ENCODE peak calls at places on chromosomes 11 and 22, in five cellular contexts. O is ovary, A is left ventricle myocardium inferior, H is tibial artery, E is GM06990. B is an unnamed sample.
A peak's percentile ranks its signal among the peaks of the same experiment; 100 is the strongest.

GRCh38 chr11:123559418-123559817 is 95.0 kb downstream of the SCN3B start:
- DNase-seq in O (no peak), A (no peak), H (no peak), E (no peak), B (no peak)

GRCh38 chr22:49014227-49015201 is 813.2 kb downstream of the BRD1 start:
- DNase-seq in O (no peak), A (no peak), H (peak; percentile 19), E (no peak), B (no peak)

GRCh38 chr11:122020902-122021301 is 95.1 kb downstream of the BLID start:
- DNase-seq in O (no peak), A (no peak), H (no peak), E (no peak), B (no peak)

GRCh38 chr22:22870577-22871398 is 16.8 kb upstream of the IGLL5 start:
- DNase-seq in O (no peak), A (no peak), H (no peak), E (no peak), B (no peak)

GRCh38 chr11:1855886-1856265 is 3.0 kb downstream of the LSP1 start:
- DNase-seq in O (no peak), A (no peak), H (no peak), E (no peak), B (no peak)

GRCh38 chr11:119258983-119259382 is 52.8 kb downstream of the CBL start:
- DNase-seq in O (no peak), A (no peak), H (no peak), E (no peak), B (no peak)

GRCh38 chr11:12754582-12755250 is 80.5 kb downstream of the TEAD1 start:
- DNase-seq in O (no peak), A (no peak), H (no peak), E (no peak), B (no peak)

GRCh38 chr22:32558681-32559355 is 84.2 kb downstream of the FBXO7 start:
- DNase-seq in O (no peak), A (peak; percentile 59), H (peak; percentile 90), E (no peak), B (peak; percentile 92)

GRCh38 chr11:16186680-16187079 is 169.7 kb downstream of the SOX6 start:
- DNase-seq in O (no peak), A (no peak), H (no peak), E (no peak), B (no peak)

GRCh38 chr11:44564653-44565007 is 833 bp upstream of the CD82 start:
- DNase-seq in O (peak; percentile 86), A (peak; percentile 84), H (peak; percentile 91), E (no peak), B (no peak)

GRCh38 chr11:120563698-120564572 is 52.4 kb downstream of the GRIK4 start:
- DNase-seq in O (peak; percentile 81), A (peak; percentile 34), H (no peak), E (no peak), B (no peak)

GRCh38 chr11:7031346-7031957 is 11.2 kb downstream of the NLRP14 start:
- DNase-seq in O (no peak), A (no peak), H (no peak), E (peak; percentile 0), B (no peak)

GRCh38 chr11:47941907-47942558 is 38.3 kb upstream of the PTPRJ start:
- DNase-seq in O (no peak), A (no peak), H (no peak), E (no peak), B (no peak)

GRCh38 chr11:108743851-108744250 is 79.0 kb downstream of the DDX10 start:
- DNase-seq in O (no peak), A (no peak), H (no peak), E (no peak), B (no peak)

GRCh38 chr22:42282943-42283287 is 12.5 kb upstream of the TCF20 start:
- DNase-seq in O (no peak), A (no peak), H (no peak), E (no peak), B (no peak)

GRCh38 chr11:44708063-44708462 is 18.7 kb upstream of the TSPAN18 start:
- DNase-seq in O (no peak), A (no peak), H (no peak), E (no peak), B (no peak)

GRCh38 chr11:316891-317291 is 3.1 kb downstream of the IFITM1 start:
- DNase-seq in O (no peak), A (no peak), H (no peak), E (no peak), B (no peak)
- H3K4me3 ChIP-seq in O (peak overlapping the region; percentile 18), A (peak overlapping the region; percentile 74), H (peak overlapping the region; percentile 50), E (peak overlapping the region; percentile 77), B (no peak overlapping the region)

GRCh38 chr11:68934666-68935065 is 31.0 kb downstream of the IGHMBP2 start:
- DNase-seq in O (no peak), A (no peak), H (no peak), E (no peak), B (no peak)

GRCh38 chr11:68934321-68934645 is 30.6 kb downstream of the IGHMBP2 start:
- DNase-seq in O (no peak), A (no peak), H (no peak), E (no peak), B (no peak)

GRCh38 chr11:68935516-68936357 is 32.0 kb downstream of the IGHMBP2 start:
- DNase-seq in O (no peak), A (no peak), H (no peak), E (no peak), B (no peak)

GRCh38 chr11:68936358-68936636 is 32.6 kb downstream of the IGHMBP2 start:
- DNase-seq in O (no peak), A (no peak), H (no peak), E (no peak), B (no peak)

GRCh38 chr11:68935066-68935465 is 31.4 kb downstream of the IGHMBP2 start:
- DNase-seq in O (no peak), A (no peak), H (no peak), E (no peak), B (no peak)
- H3K36me3 ChIP-seq in O (no peaks in the 10 kb centered on the region), A (peaks cover 85% of the 10 kb centered on the region), H (peaks cover 72% of the 10 kb centered on the region), E (peaks cover 49% of the 10 kb centered on the region), B (no peaks in the 10 kb centered on the region)

GRCh38 chr11:57464343-57465181 is 4.2 kb downstream of the RTN4RL2 start:
- DNase-seq in O (no peak), A (no peak), H (no peak), E (no peak), B (no peak)

GRCh38 chr11:57461841-57462489 is 1.6 kb downstream of the RTN4RL2 start:
- DNase-seq in O (no peak), A (no peak), H (no peak), E (no peak), B (no peak)

GRCh38 chr11:57463596-57464342 is 3.4 kb downstream of the RTN4RL2 start:
- DNase-seq in O (no peak), A (no peak), H (no peak), E (no peak), B (no peak)

GRCh38 chr11:57460756-57461749 is 725 bp downstream of the RTN4RL2 start:
- DNase-seq in O (no peak), A (no peak), H (no peak), E (peak; percentile 23), B (no peak)

DNA sequence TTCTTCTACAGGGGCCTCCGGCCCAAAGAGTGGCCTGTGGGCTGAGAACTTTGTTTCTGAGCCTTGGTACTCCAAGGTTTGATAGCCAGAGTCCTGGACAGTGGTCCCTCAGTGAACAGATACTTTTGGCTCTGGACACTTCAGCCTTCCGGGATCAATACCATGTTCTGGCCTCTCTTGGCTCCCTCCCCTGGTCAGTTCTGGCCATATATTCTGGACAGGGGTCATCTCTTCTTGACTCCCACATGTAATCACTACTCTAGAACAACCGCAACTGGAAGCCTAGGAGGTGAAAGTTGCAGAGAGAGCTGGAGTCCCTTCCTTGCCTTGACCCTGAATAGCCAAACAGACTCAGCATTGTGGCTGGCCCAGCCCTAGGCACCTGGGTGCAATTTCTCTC is 2.3 kb downstream of the RTN4RL2 start:
- DNase-seq in O (no peak), A (no peak), H (no peak), E (no peak), B (no peak)
- TF ChIP-seq CTCF in O (no peak), A (no peak), H (no peak), E (no peak), B (no peak)

DNA sequence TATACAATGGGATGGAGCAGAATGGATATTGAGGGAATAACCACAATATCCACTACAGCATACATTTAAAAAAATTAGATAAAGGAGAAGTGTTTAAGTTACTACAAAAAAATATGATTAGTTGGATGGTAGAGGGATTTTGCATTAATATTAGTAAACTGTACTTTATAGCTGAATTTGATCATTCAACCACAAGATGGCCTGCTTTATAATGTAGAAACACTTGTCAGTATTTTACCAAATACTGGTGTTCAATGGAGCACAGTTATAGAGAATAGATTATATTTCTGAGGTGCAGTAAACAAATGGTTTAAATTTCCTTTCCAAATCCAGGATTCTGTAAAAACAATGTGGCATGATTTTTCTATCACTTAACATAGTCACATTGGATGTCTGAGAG is 818.8 kb upstream of the CHORDC1 start:
- DNase-seq in O (no peak), A (no peak), H (no peak), E (no peak), B (no peak)
- H3K4me3 ChIP-seq in O (no peak overlapping the region), A (no peak overlapping the region), H (no peak overlapping the region), E (no peak overlapping the region), B (no peak overlapping the region)

GRCh38 chr22:29665486-29665885 is 54.3 kb upstream of the CABP7 start:
- DNase-seq in O (no peak), A (no peak), H (no peak), E (no peak), B (no peak)

GRCh38 chr22:29670615-29671014 is 49.2 kb upstream of the CABP7 start:
- DNase-seq in O (no peak), A (no peak), H (no peak), E (no peak), B (no peak)

GRCh38 chr22:29664731-29665130 is 55.1 kb upstream of the CABP7 start:
- DNase-seq in O (no peak), A (no peak), H (no peak), E (no peak), B (no peak)

GRCh38 chr22:29673361-29673760 is 46.4 kb upstream of the CABP7 start:
- DNase-seq in O (no peak), A (no peak), H (no peak), E (no peak), B (no peak)

DNA sequence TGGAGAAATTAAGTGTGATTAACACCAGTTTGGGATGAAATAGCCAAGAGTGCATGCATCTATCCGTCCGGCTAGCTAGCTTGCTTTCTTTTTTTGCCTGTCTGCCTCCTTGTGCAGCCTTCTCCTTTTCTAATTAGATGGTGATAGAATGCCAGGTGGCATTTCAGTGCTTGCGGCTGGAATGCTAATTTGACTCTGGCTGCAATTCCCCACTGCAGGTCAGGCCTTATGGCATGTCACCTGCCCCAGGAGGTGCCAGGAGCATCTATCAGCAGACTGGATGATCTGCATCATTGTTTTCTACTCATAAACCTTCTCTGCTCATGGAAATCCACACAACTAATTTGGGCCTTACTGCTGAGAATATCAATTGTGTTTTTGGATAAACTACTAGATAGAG is 51.1 kb upstream of the CABP7 start:
- DNase-seq in O (no peak), A (no peak), H (no peak), E (no peak), B (no peak)
- H3K36me3 ChIP-seq in O (no peaks in the 10 kb centered on the region), A (peaks cover 94% of the 10 kb centered on the region), H (peaks cover 48% of the 10 kb centered on the region), E (peaks cover 14% of the 10 kb centered on the region), B (no peaks in the 10 kb centered on the region)

GRCh38 chr11:68459886-68460740 is 439 bp upstream of the PPP6R3 start:
- DNase-seq in O (peak; percentile 98), A (peak; percentile 97), H (peak; percentile 98), E (peak; percentile 95), B (peak; percentile 98)
- TF ChIP-seq CTCF in O (no peak), A (no peak), H (no peak), E (no peak), B (no peak)

GRCh38 chr22:37145415-37146385 is 4.0 kb downstream of the IL2RB start:
- DNase-seq in O (no peak), A (no peak), H (no peak), E (no peak), B (no peak)
- H3K4me3 ChIP-seq in O (no peak overlapping the region), A (no peak overlapping the region), H (no peak overlapping the region), E (peak overlapping the region; percentile 35), B (no peak overlapping the region)